ENCODE peak calls at places on chromosomes 7 and 10, in five cellular contexts. P is cardiac fibroblast; F is transverse colon; D is fibroblast of lung; Z is activated T-helper 1 cell treated with anti-CD3 and anti-CD28 coated beads, Interleukin-12 subunit alpha, Interleukin-12 subunit beta, Interleukin-2, Interleukin-4 antibody, amounts not matched to agents 30 ng/mL and 10 ng/mL and 1 ng/mL, durations not matched to agents 14 hours and 24 hours and 36 hours. J is an unnamed sample.

GRCh38 chr10:124569623-124570470 is 108.2 kb downstream of the LHPP start:
- DNase-seq in P (no peak), F (no peak), D (no peak), Z (no peak), J (no peak)

GRCh38 chr7:132732466-132732865 is 156.2 kb upstream of the PLXNA4 start:
- DNase-seq in P (no peak), F (no peak), D (no peak), Z (no peak), J (no peak)

GRCh38 chr10:102744374-102745051 is 765 bp downstream of the WBP1L start:
- DNase-seq in P (peak; percentile 37), F (no peak), D (no peak), Z (no peak), J (peak; percentile 4)

GRCh38 chr7:101537935-101538595 is 91.0 kb downstream of the MYL10 start:
- DNase-seq in P (no peak), F (no peak), D (no peak), Z (no peak), J (no peak)

GRCh38 chr10:10725196-10725595 is 292.5 kb upstream of the CELF2 start:
- DNase-seq in P (no peak), F (no peak), D (no peak), Z (no peak), J (no peak)

GRCh38 chr7:141640239-141640840 is 61.6 kb downstream of the DENND11 start:
- DNase-seq in P (no peak), F (no peak), D (peak; percentile 56), Z (no peak), J (no peak)

GRCh38 chr7:45564485-45564884 is 9.7 kb upstream of the ADCY1 start:
- DNase-seq in P (no peak), F (no peak), D (no peak), Z (no peak), J (no peak)

GRCh38 chr7:127189885-127190284 is 62.9 kb downstream of the GRM8 start:
- DNase-seq in P (no peak), F (no peak), D (no peak), Z (no peak), J (no peak)

GRCh38 chr10:97718659-97719142 is 5.2 kb downstream of the MARVELD1 start:
- DNase-seq in P (peak; percentile 59), F (peak; percentile 94), D (no peak), Z (no peak), J (no peak)